ENCODE peak calls at places on chromosomes 16 and 17, in eight cellular contexts. T, O, C, Z, B, V, L and Y are unnamed samples. For H3K4me1, the result is how much of the 10 kb centered on the place peaks cover.

GRCh38 chr17:47324224-47325020 is 667 bp downstream of the EFCAB13 start:
- DNase-seq in T (peak), B (peak), Z (peak), C (no peak), O (peak), L (no peak), V (peak), Y (peak)

GRCh38 chr16:57893217-57893558 is 77.7 kb downstream of the CNGB1 start:
- DNase-seq in C (no peak), V (no peak), Z (no peak), L (no peak), O (no peak), B (no peak), T (no peak), Y (no peak)

GRCh38 chr16:87854907-87855683 is 14.2 kb downstream of the SLC7A5 start:
- DNase-seq in Z (peak), L (no peak), B (no peak), C (no peak), T (no peak), V (peak), O (no peak), Y (no peak)

GRCh38 chr17:78135858-78136500 is 5.4 kb downstream of the TMC8 start:
- DNase-seq in O (no peak), L (no peak), Z (no peak), T (no peak), C (no peak), B (no peak), V (no peak), Y (no peak)

GRCh38 chr17:42920922-42921321 is 20.3 kb downstream of the G6PC1 start:
- DNase-seq in Z (no peak), T (no peak), C (no peak), B (no peak), V (no peak), O (peak), L (no peak), Y (no peak)

GRCh38 chr17:49407981-49408501 is 6.6 kb downstream of the PHB1 start:
- DNase-seq in O (peak), B (peak), V (peak), L (peak), Z (peak), C (no peak), T (peak), Y (peak)

GRCh38 chr17:51385208-51385607 is 124.9 kb downstream of the UTP18 start:
- DNase-seq in V (no peak), T (no peak), O (no peak), B (no peak), Z (no peak), L (no peak), C (no peak), Y (no peak)

GRCh38 chr17:38706625-38707298 is 1.7 kb downstream of the MLLT6 start:
- DNase-seq in V (no peak), C (no peak), T (no peak), L (no peak), Z (no peak), B (no peak), O (no peak), Y (no peak)

GRCh38 chr17:4479340-4479981 is 19.2 kb upstream of the SPNS2 start:
- DNase-seq in O (peak), T (peak), V (no peak), B (no peak), Z (no peak), L (no peak), C (no peak), Y (peak)

GRCh38 chr17:66373944-66374817 is 71.8 kb downstream of the PRKCA start:
- DNase-seq in T (peak), O (no peak), V (no peak), Z (no peak), L (no peak), B (no peak), C (no peak), Y (peak)

GRCh38 chr17:14805348-14805747 is 459.8 kb downstream of the PMP22 start:
- DNase-seq in T (no peak), Z (no peak), C (no peak), V (peak), O (no peak), L (no peak), B (no peak), Y (no peak)

GRCh38 chr17:34998205-34998604 is 17.9 kb downstream of the LIG3 start:
- DNase-seq in O (peak), Z (peak), B (peak), L (peak), T (peak), C (peak), V (peak), Y (peak)

GRCh38 chr16:47063011-47063724 is 80.6 kb downstream of the NETO2 start:
- DNase-seq in Z (peak), V (no peak), B (no peak), T (no peak), L (no peak), C (no peak), O (no peak), Y (no peak)

GRCh38 chr16:46929378-46930332 is 43.8 kb downstream of the DNAJA2 start:
- DNase-seq in C (no peak), T (peak), V (peak), L (peak), Z (peak), B (peak), O (peak), Y (peak)

GRCh38 chr17:6753006-6753445 is 2.8 kb upstream of the XAF1 start:
- DNase-seq in C (no peak), Z (peak), L (no peak), O (no peak), T (peak), V (no peak), B (peak), Y (no peak)

GRCh38 chr16:83970430-83970815 is 2.4 kb downstream of the NECAB2 start:
- DNase-seq in L (no peak), B (no peak), Z (no peak), T (no peak), V (no peak), O (no peak), C (no peak), Y (no peak)

GRCh38 chr16:46839986-46840443 is 9.0 kb upstream of the C16orf87 start:
- DNase-seq in B (no peak), V (no peak), O (no peak), L (no peak), C (no peak), Z (no peak), T (no peak), Y (no peak)

GRCh38 chr16:54932737-54933254 is 2.1 kb downstream of the IRX5 start:
- DNase-seq in L (no peak), Z (no peak), V (no peak), C (no peak), B (no peak), O (no peak), T (no peak), Y (no peak)

GRCh38 chr16:86013867-86014266 is 114.9 kb downstream of the IRF8 start:
- DNase-seq in V (no peak), B (no peak), T (no peak), L (no peak), C (no peak), Z (no peak), O (no peak), Y (no peak)

GRCh38 chr17:67326440-67326839 is 39.9 kb downstream of the PSMD12 start:
- DNase-seq in O (no peak), Z (no peak), B (no peak), V (no peak), L (no peak), T (no peak), C (no peak), Y (no peak)

GRCh38 chr17:31535581-31535981 is 144.1 kb downstream of the RAB11FIP4 start:
- DNase-seq in O (no peak), C (no peak), L (no peak), Z (peak), T (peak), V (no peak), B (no peak), Y (no peak)

GRCh38 chr16:1436731-1437355 is 6.0 kb downstream of the PERCC1 start:
- DNase-seq in L (no peak), O (no peak), T (no peak), Z (no peak), C (no peak), V (no peak), B (no peak), Y (no peak)

GRCh38 chr16:80816372-80816771 is 12.0 kb upstream of the CDYL2 start:
- DNase-seq in O (no peak), T (no peak), C (no peak), B (no peak), Z (no peak), V (no peak), L (no peak), Y (no peak)

GRCh38 chr17:77602062-77602746 is 356.3 kb upstream of the TNRC6C start:
- DNase-seq in T (peak), L (no peak), O (peak), C (no peak), V (no peak), B (peak), Z (peak), Y (no peak)

GRCh38 chr16:47247691-47248090 is 103.9 kb upstream of the NETO2 start:
- DNase-seq in B (no peak), V (no peak), T (no peak), C (no peak), O (no peak), L (no peak), Z (no peak), Y (no peak)

GRCh38 chr17:6670999-6671398 is 19.4 kb downstream of the C17orf100 start:
- DNase-seq in O (no peak), Z (no peak), B (no peak), V (no peak), L (no peak), C (no peak), T (no peak), Y (no peak)

GRCh38 chr17:28925912-28926365 is 23.1 kb upstream of the DHRS13 start:
- DNase-seq in O (no peak), T (no peak), L (no peak), C (no peak), V (no peak), Z (no peak), B (peak), Y (peak)

GRCh38 chr17:39643271-39643670 is 6.3 kb downstream of the STARD3 start:
- DNase-seq in C (no peak), V (no peak), O (no peak), L (no peak), Z (no peak), T (no peak), B (peak), Y (no peak)

GRCh38 chr16:59067207-59067606 is 333.1 kb upstream of the GOT2 start:
- DNase-seq in T (peak), L (no peak), Z (no peak), V (no peak), O (no peak), B (peak), C (no peak), Y (no peak)

GRCh38 chr17:57136355-57136754 is 51.3 kb downstream of the AKAP1 start:
- DNase-seq in O (no peak), V (no peak), L (no peak), C (no peak), T (no peak), Z (no peak), B (no peak), Y (no peak)

GRCh38 chr16:47142469-47143328 is 1.0 kb downstream of the NETO2 start:
- DNase-seq in C (no peak), V (peak), O (peak), T (peak), B (peak), L (no peak), Z (peak), Y (peak)

GRCh38 chr17:58304735-58305486 is 23.7 kb downstream of the TSPOAP1 start:
- DNase-seq in Z (no peak), V (no peak), B (no peak), L (no peak), O (peak), C (no peak), T (no peak), Y (no peak)

GRCh38 chr16:7343271-7343670 is 10.6 kb downstream of the RBFOX1 start:
- DNase-seq in C (no peak), B (no peak), Z (no peak), O (no peak), V (no peak), L (no peak), T (no peak), Y (no peak)

GRCh38 chr16:24119807-24120206 is 136.3 kb upstream of the CACNG3 start:
- DNase-seq in L (no peak), Z (no peak), T (no peak), C (no peak), B (no peak), O (no peak), V (no peak), Y (no peak)

GRCh38 chr16:30694926-30695678 is 3.9 kb upstream of the SRCAP start:
- DNase-seq in Z (no peak), T (no peak), O (no peak), V (no peak), C (no peak), B (no peak), L (no peak), Y (no peak)

GRCh38 chr16:1828645-1829410 is 1.8 kb downstream of the FAHD1 start:
- DNase-seq in V (no peak), Z (no peak), O (no peak), C (no peak), L (no peak), B (no peak), T (no peak), Y (peak)

GRCh38 chr17:29949708-29950107 is 8.3 kb downstream of the EFCAB5 start:
- DNase-seq in C (no peak), Z (no peak), V (no peak), T (no peak), O (no peak), B (no peak), L (no peak), Y (no peak)

GRCh38 chr16:66020061-66020460 is 346.4 kb upstream of the CDH5 start:
- DNase-seq in C (no peak), Z (no peak), V (no peak), T (no peak), B (peak), L (no peak), O (no peak), Y (no peak)

GRCh38 chr16:66013497-66013896 is 353.0 kb upstream of the CDH5 start:
- DNase-seq in L (no peak), T (no peak), O (no peak), C (no peak), Z (no peak), B (no peak), V (no peak), Y (no peak)

DNA sequence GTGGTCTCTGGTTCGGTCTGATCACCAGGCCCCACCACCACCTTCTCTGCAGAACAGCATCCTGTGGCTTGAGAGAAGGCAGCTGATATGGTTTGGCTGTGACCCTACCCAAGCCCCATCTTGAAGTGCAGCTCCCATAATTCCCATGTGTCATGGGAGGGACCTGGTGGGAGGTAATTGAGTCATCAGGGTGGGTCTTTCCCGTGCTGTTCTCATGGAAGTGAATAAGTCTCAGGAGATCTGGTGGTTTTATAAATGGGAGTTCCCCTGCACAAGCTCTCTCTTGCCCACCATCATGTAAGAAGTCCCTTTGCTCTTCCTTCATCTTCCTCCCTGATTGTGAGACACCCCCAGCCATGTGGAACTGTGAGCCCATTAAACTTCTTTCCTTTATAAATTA is 352.3 kb upstream of the CDH5 start:
- DNase-seq in C (no peak), Z (no peak), V (no peak), B (no peak), T (no peak), O (no peak), L (no peak), Y (no peak)
- H3K4me1 ChIP-seq in C (under half), Z (under half), V (under half), B (under half), T (under half), O (under half), L (under half), Y (under half)

DNA sequence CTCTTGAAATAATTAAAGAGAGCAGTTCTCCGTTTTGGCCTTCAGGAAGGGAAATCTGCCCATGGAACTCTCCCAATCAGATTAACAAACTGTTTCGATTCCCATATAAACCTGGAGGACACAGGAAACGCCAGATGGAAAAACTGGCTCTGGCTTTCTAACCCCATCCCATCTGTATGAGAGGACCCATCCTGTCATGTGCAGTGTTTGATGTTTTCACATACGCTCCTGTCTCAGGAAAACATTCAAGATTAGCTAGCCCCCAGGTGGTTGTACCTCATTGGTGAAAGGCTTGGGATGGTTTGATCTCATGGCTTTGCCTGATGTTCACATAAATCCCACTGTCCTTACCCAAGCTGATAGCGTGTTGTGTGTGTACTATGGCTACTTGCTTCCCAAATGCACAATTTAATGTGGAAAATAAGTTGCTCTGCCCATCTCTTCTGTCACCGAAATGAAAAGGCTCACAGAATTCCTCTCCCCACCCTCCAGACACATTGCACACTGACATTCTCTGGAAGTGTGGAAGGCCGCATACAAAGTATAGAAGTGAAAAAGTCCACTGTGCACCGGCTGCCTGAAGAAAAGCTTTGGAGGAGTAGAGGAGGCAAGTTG is 18.2 kb upstream of the ERN1 start:
- DNase-seq in Z (no peak), C (no peak), L (no peak), B (no peak), T (no peak), V (peak), O (no peak), Y (no peak)
- TF ChIP-seq POLR2A in Z (no peak), C (no peak), L (no peak), B (no peak), T (no peak), V (peak), O (no peak), Y (no peak)

GRCh38 chr17:81309859-81310839 is 15.0 kb upstream of the SLC38A10 start:
- DNase-seq in C (no peak), Z (no peak), V (no peak), L (no peak), T (no peak), B (no peak), O (no peak), Y (no peak)
- H3K4me1 ChIP-seq in C (under half), Z (half or more), V (under half), L (under half), T (under half), B (under half), O (under half), Y (under half)

GRCh38 chr17:76103274-76104139 is at the start of gene EXOC7:
- DNase-seq in B (peak), Z (peak), V (peak), O (peak), C (peak), T (peak), L (peak), Y (peak)
- TF ChIP-seq POLR2A in B (peak), Z (peak), V (peak), O (no peak), C (no peak), T (peak), L (no peak), Y (peak)

GRCh38 chr17:69732272-69732671 is 317.8 kb downstream of the MAP2K6 start:
- DNase-seq in T (no peak), O (no peak), C (no peak), Z (no peak), L (no peak), B (peak), V (no peak), Y (no peak)

GRCh38 chr17:69734656-69735055 is 320.2 kb downstream of the MAP2K6 start:
- DNase-seq in B (no peak), V (no peak), Z (no peak), T (no peak), O (no peak), L (no peak), C (no peak), Y (no peak)

GRCh38 chr17:69735285-69735684 is 320.8 kb downstream of the MAP2K6 start:
- DNase-seq in O (no peak), B (no peak), T (no peak), L (no peak), V (no peak), C (no peak), Z (no peak), Y (no peak)

GRCh38 chr17:69729937-69730336 is 315.4 kb downstream of the MAP2K6 start:
- DNase-seq in L (no peak), B (peak), O (no peak), T (no peak), Z (no peak), V (no peak), C (no peak), Y (no peak)

DNA sequence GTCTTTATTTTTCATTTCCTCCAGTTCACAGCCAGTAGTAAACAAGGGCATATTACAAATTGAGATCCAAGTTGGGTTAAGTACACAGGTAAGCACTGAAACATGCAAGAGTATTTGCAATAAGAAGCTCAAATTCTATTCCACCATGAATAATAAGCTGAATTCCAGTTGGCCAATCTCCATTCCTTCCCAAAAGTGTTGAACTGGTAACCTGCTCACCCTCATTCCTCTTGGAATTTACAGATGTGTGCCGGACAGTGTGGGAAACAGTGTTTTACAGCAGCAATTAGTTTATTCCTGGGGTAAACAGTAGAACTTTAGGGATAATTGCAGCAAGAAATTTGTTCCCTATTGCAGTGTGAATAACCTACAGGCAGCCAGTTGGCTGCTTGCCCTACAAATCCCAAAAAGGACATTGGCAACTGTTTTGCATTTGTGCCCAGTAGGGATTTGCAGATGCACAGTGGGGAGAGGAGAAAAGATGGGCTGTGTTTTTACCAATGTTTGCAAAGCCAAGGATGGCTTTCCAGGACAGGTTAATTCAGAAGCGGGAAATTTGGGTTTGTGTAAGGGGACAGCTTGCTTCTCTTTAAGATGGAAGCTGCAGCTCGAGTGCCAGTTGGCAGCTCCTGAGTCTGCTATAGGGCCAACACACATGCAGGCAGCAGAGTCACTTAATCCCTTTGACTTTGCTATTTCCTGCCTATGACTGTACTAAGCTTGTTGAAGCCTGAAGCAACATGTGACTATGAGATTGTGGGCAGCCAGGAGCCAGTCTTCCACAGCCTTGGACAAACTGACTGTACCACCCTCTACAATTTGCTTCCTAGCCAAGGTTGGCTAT is 318.9 kb downstream of the MAP2K6 start:
- DNase-seq in V (peak), T (no peak), Z (no peak), B (peak), O (no peak), C (no peak), L (no peak), Y (no peak)
- H3K4me1 ChIP-seq in V (under half), T (under half), Z (under half), B (under half), O (under half), C (half or more), L (under half), Y (under half)